ENCODE peak calls at places on chromosome 11, in seven cellular contexts. One of them, this sample, is unnamed.

GRCh38 chr11:124987096-124987495 is 33.1 kb downstream of the CCDC15 start:
- DNase-seq in AG04450: no peak
- DNase-seq in left lung: no peak
- DNase-seq in Peyer's patch: no peak
- DNase-seq in uterus: no peak
- DNase-seq in PC-3: no peak
- DNase-seq in fibroblast of villous mesenchyme: no peak
- DNase-seq in this sample: no peak

GRCh38 chr11:19679952-19680823 is 32.4 kb upstream of the NAV2 start:
- DNase-seq in Peyer's patch: peak; percentile 79
- DNase-seq in PC-3: peak; percentile 97
- DNase-seq in fibroblast of villous mesenchyme: peak; percentile 89
- DNase-seq in AG04450: peak; percentile 94
- DNase-seq in uterus: peak; percentile 87
- DNase-seq in left lung: peak; percentile 88
- DNase-seq in this sample: peak; percentile 99

GRCh38 chr11:77151804-77152513 is 23.9 kb downstream of the MYO7A start:
- DNase-seq in left lung: no peak
- DNase-seq in PC-3: no peak
- DNase-seq in fibroblast of villous mesenchyme: peak; percentile 22
- DNase-seq in AG04450: no peak
- DNase-seq in uterus: no peak
- DNase-seq in Peyer's patch: peak; percentile 72
- DNase-seq in this sample: peak; percentile 33

GRCh38 chr11:77747381-77747969 is 73.0 kb downstream of the RSF1 start:
- DNase-seq in AG04450: no peak
- DNase-seq in uterus: no peak
- DNase-seq in PC-3: no peak
- DNase-seq in left lung: no peak
- DNase-seq in Peyer's patch: no peak
- DNase-seq in fibroblast of villous mesenchyme: no peak
- DNase-seq in this sample: no peak

GRCh38 chr11:120126543-120126942 is 11.4 kb downstream of the TRIM29 start:
- DNase-seq in PC-3: no peak
- DNase-seq in left lung: no peak
- DNase-seq in uterus: no peak
- DNase-seq in AG04450: no peak
- DNase-seq in Peyer's patch: no peak
- DNase-seq in fibroblast of villous mesenchyme: no peak
- DNase-seq in this sample: no peak

GRCh38 chr11:7572001-7572712 is 58.4 kb downstream of the PPFIBP2 start:
- DNase-seq in fibroblast of villous mesenchyme: no peak
- DNase-seq in Peyer's patch: no peak
- DNase-seq in PC-3: peak; percentile 41
- DNase-seq in left lung: peak; percentile 48
- DNase-seq in AG04450: no peak
- DNase-seq in uterus: no peak
- DNase-seq in this sample: no peak

GRCh38 chr11:94933225-94934130 is 39.9 kb downstream of the CWC15 start:
- DNase-seq in left lung: peak; percentile 37
- DNase-seq in AG04450: peak; percentile 92
- DNase-seq in uterus: peak; percentile 59
- DNase-seq in PC-3: peak; percentile 21
- DNase-seq in Peyer's patch: no peak
- DNase-seq in fibroblast of villous mesenchyme: peak; percentile 94
- DNase-seq in this sample: peak; percentile 98

GRCh38 chr11:115117931-115118479 is 386.2 kb downstream of the CADM1 start:
- DNase-seq in Peyer's patch: no peak
- DNase-seq in left lung: no peak
- DNase-seq in AG04450: no peak
- DNase-seq in PC-3: no peak
- DNase-seq in uterus: no peak
- DNase-seq in fibroblast of villous mesenchyme: no peak
- DNase-seq in this sample: no peak

GRCh38 chr11:70194792-70195791 is 8.0 kb upstream of the FADD start:
- DNase-seq in fibroblast of villous mesenchyme: no peak
- DNase-seq in AG04450: no peak
- DNase-seq in PC-3: peak; percentile 55
- DNase-seq in Peyer's patch: no peak
- DNase-seq in left lung: no peak
- DNase-seq in uterus: no peak
- DNase-seq in this sample: no peak

GRCh38 chr11:27611946-27612455 is 88.3 kb downstream of the BDNF start:
- DNase-seq in fibroblast of villous mesenchyme: peak; percentile 3
- DNase-seq in PC-3: no peak
- DNase-seq in AG04450: no peak
- DNase-seq in uterus: no peak
- DNase-seq in Peyer's patch: no peak
- DNase-seq in left lung: no peak
- DNase-seq in this sample: no peak

GRCh38 chr11:35919244-35919643 is 24.6 kb upstream of the LDLRAD3 start:
- DNase-seq in uterus: no peak
- DNase-seq in fibroblast of villous mesenchyme: no peak
- DNase-seq in AG04450: no peak
- DNase-seq in PC-3: peak; percentile 51
- DNase-seq in left lung: no peak
- DNase-seq in Peyer's patch: no peak
- DNase-seq in this sample: no peak

GRCh38 chr11:107973641-107974040 is 35.1 kb upstream of the CUL5 start:
- DNase-seq in left lung: no peak
- DNase-seq in fibroblast of villous mesenchyme: no peak
- DNase-seq in uterus: no peak
- DNase-seq in Peyer's patch: no peak
- DNase-seq in AG04450: no peak
- DNase-seq in PC-3: no peak
- DNase-seq in this sample: peak; percentile 10

GRCh38 chr11:13098067-13098466 is 89.0 kb downstream of the RASSF10 start:
- DNase-seq in uterus: no peak
- DNase-seq in Peyer's patch: no peak
- DNase-seq in left lung: peak; percentile 42
- DNase-seq in PC-3: peak; percentile 93
- DNase-seq in fibroblast of villous mesenchyme: no peak
- DNase-seq in AG04450: no peak
- DNase-seq in this sample: no peak

GRCh38 chr11:112958670-112959069 is 2.5 kb upstream of the NCAM1 start:
- DNase-seq in fibroblast of villous mesenchyme: peak; percentile 24
- DNase-seq in Peyer's patch: no peak
- DNase-seq in left lung: no peak
- DNase-seq in AG04450: no peak
- DNase-seq in uterus: no peak
- DNase-seq in PC-3: peak; percentile 16
- DNase-seq in this sample: no peak

GRCh38 chr11:115606223-115607220 is 102.3 kb upstream of the CADM1 start:
- DNase-seq in AG04450: peak; percentile 32
- DNase-seq in fibroblast of villous mesenchyme: peak; percentile 11
- DNase-seq in PC-3: no peak
- DNase-seq in left lung: no peak
- DNase-seq in Peyer's patch: no peak
- DNase-seq in uterus: peak; percentile 31
- DNase-seq in this sample: no peak

GRCh38 chr11:87290304-87290922 is 252.7 kb downstream of the TMEM135 start:
- DNase-seq in PC-3: peak; percentile 93
- DNase-seq in fibroblast of villous mesenchyme: peak; percentile 76
- DNase-seq in uterus: no peak
- DNase-seq in left lung: no peak
- DNase-seq in AG04450: peak; percentile 24
- DNase-seq in Peyer's patch: no peak
- DNase-seq in this sample: peak; percentile 69

GRCh38 chr11:34345012-34345804 is 12.6 kb downstream of the ABTB2 start:
- DNase-seq in fibroblast of villous mesenchyme: peak; percentile 89
- DNase-seq in AG04450: no peak
- DNase-seq in Peyer's patch: peak; percentile 69
- DNase-seq in PC-3: peak; percentile 95
- DNase-seq in left lung: no peak
- DNase-seq in uterus: peak; percentile 69
- DNase-seq in this sample: peak; percentile 89

GRCh38 chr11:45890886-45891550 is 5.6 kb downstream of the MAPK8IP1 start:
- DNase-seq in left lung: no peak
- DNase-seq in uterus: no peak
- DNase-seq in fibroblast of villous mesenchyme: no peak
- DNase-seq in AG04450: no peak
- DNase-seq in Peyer's patch: no peak
- DNase-seq in PC-3: no peak
- DNase-seq in this sample: no peak

GRCh38 chr11:122791836-122792235 is 46.5 kb upstream of the CRTAM start:
- DNase-seq in Peyer's patch: no peak
- DNase-seq in uterus: no peak
- DNase-seq in fibroblast of villous mesenchyme: peak; percentile 73
- DNase-seq in left lung: no peak
- DNase-seq in AG04450: peak; percentile 30
- DNase-seq in PC-3: peak; percentile 52
- DNase-seq in this sample: peak; percentile 82

GRCh38 chr11:106697058-106697457 is 321.2 kb downstream of the GUCY1A2 start:
- DNase-seq in left lung: no peak
- DNase-seq in uterus: no peak
- DNase-seq in fibroblast of villous mesenchyme: peak; percentile 37
- DNase-seq in Peyer's patch: no peak
- DNase-seq in AG04450: peak; percentile 38
- DNase-seq in PC-3: peak; percentile 50
- DNase-seq in this sample: peak; percentile 66

GRCh38 chr11:80873309-80873999 is 1432.6 kb upstream of the TENM4 start:
- DNase-seq in left lung: no peak
- DNase-seq in fibroblast of villous mesenchyme: no peak
- DNase-seq in uterus: no peak
- DNase-seq in PC-3: peak; percentile 69
- DNase-seq in Peyer's patch: no peak
- DNase-seq in AG04450: no peak
- DNase-seq in this sample: peak; percentile 34

GRCh38 chr11:26621147-26621546 is 49.1 kb upstream of the MUC15 start:
- DNase-seq in AG04450: peak; percentile 6
- DNase-seq in uterus: no peak
- DNase-seq in left lung: no peak
- DNase-seq in PC-3: peak; percentile 37
- DNase-seq in Peyer's patch: no peak
- DNase-seq in fibroblast of villous mesenchyme: peak; percentile 25
- DNase-seq in this sample: peak; percentile 93

GRCh38 chr11:610146-610801 is 5.5 kb downstream of the IRF7 start:
- DNase-seq in fibroblast of villous mesenchyme: no peak
- DNase-seq in Peyer's patch: no peak
- DNase-seq in PC-3: no peak
- DNase-seq in AG04450: no peak
- DNase-seq in left lung: no peak
- DNase-seq in uterus: no peak
- DNase-seq in this sample: no peak

DNA sequence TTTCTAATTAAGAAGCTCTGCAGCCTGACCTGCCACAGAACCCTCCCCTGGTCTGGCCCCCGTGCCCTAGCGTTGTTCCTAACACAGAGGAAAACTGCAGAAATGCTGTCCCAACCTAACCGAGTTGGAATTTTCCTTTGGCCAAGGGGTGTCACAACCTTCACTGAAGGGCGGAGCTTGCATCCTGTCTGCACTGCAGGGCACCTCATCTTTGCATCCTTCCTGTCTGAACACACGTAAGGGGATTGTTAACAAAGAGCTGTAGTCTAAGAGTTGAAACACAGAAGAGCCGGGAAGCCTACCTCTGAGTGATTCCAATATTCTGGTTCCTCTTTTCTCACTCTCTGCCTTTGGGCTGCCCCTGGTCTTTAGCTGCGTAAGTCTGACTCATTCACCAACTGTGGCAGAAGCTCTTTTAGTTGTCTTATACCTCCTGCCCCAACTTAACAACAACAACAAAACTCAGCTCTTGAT is 1.6 kb downstream of the DIXDC1 start:
- DNase-seq in PC-3: peak; percentile 32
- DNase-seq in uterus: no peak
- DNase-seq in Peyer's patch: no peak
- DNase-seq in AG04450: no peak
- DNase-seq in left lung: no peak
- DNase-seq in fibroblast of villous mesenchyme: peak; percentile 58
- DNase-seq in this sample: peak; percentile 83
- H3K4me3 ChIP-seq in PC-3: no peak overlapping the region
- H3K4me3 ChIP-seq in uterus: peak overlapping the region; percentile 72
- H3K4me3 ChIP-seq in Peyer's patch: no peak overlapping the region
- H3K4me3 ChIP-seq in AG04450: peak overlapping the region; percentile 46
- H3K4me3 ChIP-seq in left lung: peak overlapping the region; percentile 62
- H3K4me3 ChIP-seq in fibroblast of villous mesenchyme: no peak overlapping the region
- H3K4me3 ChIP-seq in this sample: peak overlapping the region; percentile 56

GRCh38 chr11:24617856-24618255 is 121.0 kb downstream of the LUZP2 start:
- DNase-seq in Peyer's patch: no peak
- DNase-seq in fibroblast of villous mesenchyme: no peak
- DNase-seq in left lung: no peak
- DNase-seq in PC-3: peak; percentile 24
- DNase-seq in AG04450: no peak
- DNase-seq in uterus: no peak
- DNase-seq in this sample: no peak
- TF ChIP-seq CTCF in Peyer's patch: no peak
- TF ChIP-seq CTCF in fibroblast of villous mesenchyme: no peak
- TF ChIP-seq CTCF in left lung: no peak
- TF ChIP-seq CTCF in PC-3: peak; percentile 45
- TF ChIP-seq CTCF in AG04450: no peak
- TF ChIP-seq CTCF in uterus: no peak
- TF ChIP-seq CTCF in this sample: no peak

DNA sequence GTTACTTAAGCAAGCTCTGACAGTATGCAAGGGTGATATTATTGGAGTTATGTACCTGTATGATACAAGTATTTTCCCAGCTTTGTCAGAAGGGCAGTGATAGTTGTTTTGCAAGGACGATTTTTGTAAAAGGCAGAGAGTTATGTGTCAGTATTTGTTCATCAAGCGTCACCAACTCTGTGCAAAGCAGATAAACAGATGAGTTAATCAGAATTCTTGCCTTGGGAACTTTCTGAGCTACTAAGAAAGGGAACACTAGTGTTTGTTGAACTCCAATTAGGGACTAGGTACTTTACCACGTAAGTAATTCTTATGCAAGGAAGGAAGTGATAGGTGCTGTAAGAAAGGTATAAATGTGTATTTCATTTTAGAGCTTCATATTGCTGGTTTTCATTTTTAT is 1.5 kb downstream of the USP47 start:
- DNase-seq in AG04450: peak; percentile 49
- DNase-seq in left lung: no peak
- DNase-seq in Peyer's patch: no peak
- DNase-seq in PC-3: peak; percentile 77
- DNase-seq in fibroblast of villous mesenchyme: peak; percentile 91
- DNase-seq in uterus: no peak
- DNase-seq in this sample: peak; percentile 95
- H3K4me3 ChIP-seq in AG04450: peak overlapping the region; percentile 76
- H3K4me3 ChIP-seq in left lung: peak overlapping the region; percentile 80
- H3K4me3 ChIP-seq in Peyer's patch: peak overlapping the region; percentile 88
- H3K4me3 ChIP-seq in PC-3: peak overlapping the region; percentile 95
- H3K4me3 ChIP-seq in fibroblast of villous mesenchyme: peak overlapping the region; percentile 82
- H3K4me3 ChIP-seq in uterus: peak overlapping the region; percentile 86
- H3K4me3 ChIP-seq in this sample: peak overlapping the region; percentile 76

DNA sequence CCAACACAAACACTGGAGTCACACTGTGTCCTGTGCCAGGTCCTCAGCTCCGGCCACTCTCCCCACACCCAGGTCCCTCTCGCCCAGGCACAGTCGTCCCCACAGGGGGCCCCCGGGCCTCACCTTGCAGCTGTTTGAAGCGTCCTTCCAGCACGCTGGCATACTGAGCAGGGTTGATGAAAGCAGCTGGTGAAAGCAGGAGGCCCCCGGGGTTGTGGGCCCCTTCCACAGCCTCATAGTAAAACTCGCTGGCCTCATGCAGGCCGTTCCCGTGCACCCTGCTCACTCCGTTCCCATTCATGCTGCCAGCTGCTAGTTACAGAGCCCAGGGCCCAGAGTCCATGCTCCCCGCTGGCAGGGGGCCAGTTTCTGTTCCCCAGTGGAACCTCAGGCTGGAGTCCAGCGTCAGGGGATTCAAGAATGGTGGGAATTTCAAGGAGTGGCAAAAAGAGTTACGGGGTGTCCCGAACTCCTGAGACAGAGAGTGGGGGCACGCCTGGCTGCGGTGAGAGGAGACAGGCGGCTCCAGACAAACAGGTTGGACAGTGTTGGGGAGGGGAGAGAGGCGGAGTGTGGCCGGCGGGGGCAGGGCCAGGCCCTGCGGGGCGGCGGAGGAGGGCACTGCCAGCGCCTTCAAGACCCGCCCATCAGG is 10.6 kb downstream of the SPTBN2 start:
- DNase-seq in left lung: peak; percentile 62
- DNase-seq in PC-3: no peak
- DNase-seq in Peyer's patch: peak; percentile 67
- DNase-seq in AG04450: no peak
- DNase-seq in fibroblast of villous mesenchyme: no peak
- DNase-seq in uterus: no peak
- DNase-seq in this sample: no peak
- TF ChIP-seq CTCF in left lung: peak; percentile 16
- TF ChIP-seq CTCF in PC-3: no peak
- TF ChIP-seq CTCF in Peyer's patch: no peak
- TF ChIP-seq CTCF in AG04450: peak; percentile 27
- TF ChIP-seq CTCF in fibroblast of villous mesenchyme: peak; percentile 21
- TF ChIP-seq CTCF in uterus: no peak
- TF ChIP-seq CTCF in this sample: no peak